ENCODE peak calls at places on chromosomes 12 and 14, in nine cellular contexts. O is cardiac muscle cell; Y is substantia nigra; K is uterus; X is EL; U is central memory CD4-positive, alpha-beta T cell; F is stimulated activated CD4-positive, alpha-beta T cell treated with anti-CD3 and anti-CD28 coated beads, Interleukin-2, amount 100 ng/mL, for 48 hours; Z is HuH-7.5; A is fibroblast of the conjunctiva. D is an unnamed sample.
A peak's percentile ranks its signal among the peaks of the same experiment; 100 is the strongest.

GRCh38 chr14:95044463-95045254 is 112.7 kb downstream of the DICER1 start:
- DNase-seq in K (no peak), Y (no peak), A (no peak), U (no peak), F (no peak), Z (no peak), O (no peak), X (no peak), D (no peak)

GRCh38 chr14:69879175-69880047 is at the start of gene SMOC1:
- DNase-seq in U (no peak), Z (peak; percentile 59), K (no peak), F (peak; percentile 6), Y (peak; percentile 75), X (no peak), O (peak; percentile 34), A (no peak), D (peak; percentile 88)

GRCh38 chr12:11758838-11759509 is 109.5 kb downstream of the ETV6 start:
- DNase-seq in X (no peak), K (peak; percentile 46), F (no peak), Y (no peak), Z (no peak), O (peak; percentile 83), A (no peak), U (no peak), D (peak; percentile 37)

GRCh38 chr12:1738480-1738879 is 47.6 kb downstream of the ADIPOR2 start:
- DNase-seq in K (no peak), X (no peak), O (peak; percentile 17), Y (no peak), Z (no peak), A (no peak), F (no peak), U (no peak), D (no peak)

GRCh38 chr14:44745371-44745770 is 216.4 kb downstream of the KLHL28 start:
- DNase-seq in F (no peak), U (no peak), A (no peak), X (no peak), O (no peak), K (no peak), Z (no peak), Y (no peak), D (no peak)

GRCh38 chr14:97381309-97381708 is 584.1 kb downstream of the VRK1 start:
- DNase-seq in O (no peak), X (no peak), U (no peak), K (no peak), A (no peak), F (no peak), Z (no peak), Y (no peak), D (no peak)

GRCh38 chr12:93203361-93203760 is 174.4 kb upstream of the NUDT4 start:
- DNase-seq in F (no peak), Y (no peak), Z (no peak), U (no peak), O (no peak), X (no peak), K (no peak), A (no peak), D (no peak)

GRCh38 chr12:123485756-123486155 is 27.8 kb downstream of the SNRNP35 start:
- DNase-seq in X (no peak), A (no peak), F (no peak), K (no peak), U (no peak), Z (no peak), O (no peak), Y (no peak), D (no peak)

GRCh38 chr12:12523229-12523628 is 39.4 kb downstream of the DUSP16 start:
- DNase-seq in K (no peak), F (no peak), X (no peak), Y (no peak), O (no peak), Z (no peak), U (no peak), A (no peak), D (no peak)

GRCh38 chr12:94100254-94100653 is 48.1 kb upstream of the PLXNC1 start:
- DNase-seq in Y (no peak), X (peak; percentile 71), F (no peak), U (no peak), O (peak; percentile 78), K (peak; percentile 70), Z (no peak), A (peak; percentile 31), D (no peak)

GRCh38 chr12:117300131-117300530 is 61.3 kb downstream of the NOS1 start:
- DNase-seq in A (no peak), Z (no peak), K (no peak), O (no peak), X (no peak), F (no peak), U (no peak), Y (no peak), D (no peak)

GRCh38 chr12:45543887-45544286 is 185.6 kb upstream of the ARID2 start:
- DNase-seq in K (peak; percentile 20), Y (no peak), X (peak; percentile 76), A (peak; percentile 63), F (peak; percentile 16), Z (peak; percentile 51), O (peak; percentile 90), U (peak; percentile 49), D (no peak)

GRCh38 chr14:101934751-101935150 is 29.6 kb upstream of the DYNC1H1 start:
- DNase-seq in F (no peak), Y (no peak), K (no peak), A (no peak), U (no peak), X (no peak), O (no peak), Z (no peak), D (no peak)

GRCh38 chr12:107439101-107439738 is 246.4 kb upstream of the PWP1 start:
- DNase-seq in X (no peak), O (no peak), Y (no peak), K (no peak), U (no peak), A (no peak), Z (no peak), F (no peak), D (no peak)

GRCh38 chr12:39122562-39123204 is 217.3 kb upstream of the CPNE8 start:
- DNase-seq in O (no peak), Z (no peak), K (no peak), U (no peak), A (no peak), X (no peak), Y (no peak), F (no peak), D (no peak)

GRCh38 chr14:85288041-85288440 is 241.9 kb upstream of the FLRT2 start:
- DNase-seq in A (no peak), X (no peak), Z (no peak), U (no peak), O (no peak), F (no peak), Y (no peak), K (no peak), D (no peak)

GRCh38 chr12:106760184-106760531 is 14.3 kb upstream of the RIC8B start:
- DNase-seq in F (no peak), O (peak; percentile 44), Z (no peak), K (no peak), X (no peak), U (peak; percentile 46), A (no peak), Y (peak; percentile 18), D (no peak)

GRCh38 chr14:67573268-67574010 is 26.6 kb downstream of the PIGH start:
- DNase-seq in Z (no peak), U (no peak), O (no peak), X (no peak), Y (no peak), F (no peak), K (no peak), A (no peak), D (no peak)

GRCh38 chr14:102568115-102568614 is 24.3 kb upstream of the RCOR1 start:
- DNase-seq in K (no peak), X (no peak), O (no peak), Y (no peak), F (peak; percentile 43), A (no peak), U (peak; percentile 25), Z (peak; percentile 56), D (no peak)

GRCh38 chr12:106090586-106091411 is 48.0 kb downstream of the NUAK1 start:
- DNase-seq in U (no peak), O (no peak), A (peak; percentile 32), X (peak; percentile 82), Y (no peak), K (peak; percentile 80), Z (no peak), F (no peak), D (peak; percentile 70)

GRCh38 chr14:67582061-67582460 is 18.0 kb downstream of the PIGH start:
- DNase-seq in U (no peak), K (no peak), Z (no peak), X (no peak), O (no peak), A (no peak), F (no peak), Y (no peak), D (no peak)

GRCh38 chr12:43797561-43798217 is 8.4 kb downstream of the TWF1 start:
- DNase-seq in Y (no peak), A (no peak), Z (no peak), K (no peak), F (no peak), U (no peak), X (no peak), O (no peak), D (no peak)

GRCh38 chr14:75514673-75515630 is 7.3 kb upstream of the BATF start:
- DNase-seq in X (peak; percentile 13), U (peak; percentile 55), K (no peak), A (no peak), Y (no peak), F (no peak), O (peak; percentile 31), Z (no peak), D (peak; percentile 43)

GRCh38 chr12:65728913-65729793 is 95.1 kb upstream of the HMGA2 start:
- DNase-seq in K (no peak), O (peak; percentile 18), A (no peak), Y (no peak), X (peak; percentile 35), Z (no peak), F (no peak), U (no peak), D (no peak)

GRCh38 chr14:68607081-68607851 is 185.6 kb downstream of the ZFP36L1 start:
- DNase-seq in A (no peak), F (no peak), K (peak; percentile 82), Y (no peak), O (peak; percentile 49), U (no peak), Z (no peak), X (no peak), D (no peak)

GRCh38 chr12:67804168-67804567 is 155.6 kb downstream of the DYRK2 start:
- DNase-seq in F (peak; percentile 41), O (no peak), Y (no peak), Z (no peak), X (no peak), U (peak; percentile 56), A (no peak), K (no peak), D (no peak)

GRCh38 chr14:57058319-57058718 is 210.4 kb downstream of the EXOC5 start:
- DNase-seq in F (no peak), O (no peak), A (no peak), U (no peak), Z (no peak), K (no peak), Y (no peak), X (no peak), D (no peak)

GRCh38 chr12:188910-189621 is 24.9 kb downstream of the SLC6A12 start:
- DNase-seq in Y (peak; percentile 41), U (no peak), X (peak; percentile 64), F (peak; percentile 49), O (peak; percentile 73), K (no peak), Z (peak; percentile 98), A (peak; percentile 10), D (peak; percentile 50)

GRCh38 chr14:22434030-22434429 is 155.0 kb downstream of the DAD1 start:
- DNase-seq in F (no peak), A (no peak), U (no peak), O (no peak), K (no peak), Z (no peak), Y (no peak), X (no peak), D (no peak)

D was measured in left cardiac atrium.